ENCODE peak calls at places on chromosomes 11 and 22, in eight cellular contexts. One of them, this sample, is unnamed.

GRCh38 chr11:6362185-6362867 is 27.9 kb upstream of the SMPD1 start:
- DNase-seq in NCI-H2171: no peak
- DNase-seq in kidney epithelial cell: no peak
- DNase-seq in substantia nigra: no peak
- DNase-seq in activated effector memory CD4-positive, alpha-beta T cell treated with anti-CD3 and anti-CD28 coated beads, Interleukin-2, amount 50 U/mL, for 16 hours: no peak
- DNase-seq in stimulated activated CD8-positive, alpha-beta memory T cell treated with anti-CD3 and anti-CD28 coated beads, Interleukin-7, amount 100 ng/mL, for 24 hours: no peak
- DNase-seq in GOT3: no peak
- DNase-seq in activated T-cell treated with anti-CD3 and anti-CD28 coated beads for 1 hour: no peak
- DNase-seq in this sample: no peak

GRCh38 chr22:20937031-20937793 is 20.0 kb downstream of the CRKL start:
- DNase-seq in NCI-H2171: no peak
- DNase-seq in kidney epithelial cell: no peak
- DNase-seq in substantia nigra: no peak
- DNase-seq in activated effector memory CD4-positive, alpha-beta T cell treated with anti-CD3 and anti-CD28 coated beads, Interleukin-2, amount 50 U/mL, for 16 hours: no peak
- DNase-seq in stimulated activated CD8-positive, alpha-beta memory T cell treated with anti-CD3 and anti-CD28 coated beads, Interleukin-7, amount 100 ng/mL, for 24 hours: no peak
- DNase-seq in GOT3: no peak
- DNase-seq in activated T-cell treated with anti-CD3 and anti-CD28 coated beads for 1 hour: no peak
- DNase-seq in this sample: no peak

GRCh38 chr11:12433571-12434061 is 56.2 kb downstream of the PARVA start:
- DNase-seq in NCI-H2171: no peak
- DNase-seq in kidney epithelial cell: no peak
- DNase-seq in substantia nigra: no peak
- DNase-seq in activated effector memory CD4-positive, alpha-beta T cell treated with anti-CD3 and anti-CD28 coated beads, Interleukin-2, amount 50 U/mL, for 16 hours: no peak
- DNase-seq in stimulated activated CD8-positive, alpha-beta memory T cell treated with anti-CD3 and anti-CD28 coated beads, Interleukin-7, amount 100 ng/mL, for 24 hours: no peak
- DNase-seq in GOT3: no peak
- DNase-seq in activated T-cell treated with anti-CD3 and anti-CD28 coated beads for 1 hour: no peak
- DNase-seq in this sample: no peak

GRCh38 chr11:95699631-95700470 is 89.7 kb downstream of the FAM76B start:
- DNase-seq in NCI-H2171: no peak
- DNase-seq in kidney epithelial cell: no peak
- DNase-seq in substantia nigra: no peak
- DNase-seq in activated effector memory CD4-positive, alpha-beta T cell treated with anti-CD3 and anti-CD28 coated beads, Interleukin-2, amount 50 U/mL, for 16 hours: no peak
- DNase-seq in stimulated activated CD8-positive, alpha-beta memory T cell treated with anti-CD3 and anti-CD28 coated beads, Interleukin-7, amount 100 ng/mL, for 24 hours: no peak
- DNase-seq in GOT3: no peak
- DNase-seq in activated T-cell treated with anti-CD3 and anti-CD28 coated beads for 1 hour: no peak
- DNase-seq in this sample: no peak

GRCh38 chr11:111532365-111532709 is 8.2 kb upstream of the LAYN start:
- DNase-seq in NCI-H2171: no peak
- DNase-seq in kidney epithelial cell: no peak
- DNase-seq in substantia nigra: no peak
- DNase-seq in activated effector memory CD4-positive, alpha-beta T cell treated with anti-CD3 and anti-CD28 coated beads, Interleukin-2, amount 50 U/mL, for 16 hours: no peak
- DNase-seq in stimulated activated CD8-positive, alpha-beta memory T cell treated with anti-CD3 and anti-CD28 coated beads, Interleukin-7, amount 100 ng/mL, for 24 hours: no peak
- DNase-seq in GOT3: no peak
- DNase-seq in activated T-cell treated with anti-CD3 and anti-CD28 coated beads for 1 hour: no peak
- DNase-seq in this sample: no peak

GRCh38 chr11:8234425-8234821 is 29.3 kb downstream of the LMO1 start:
- DNase-seq in NCI-H2171: no peak
- DNase-seq in kidney epithelial cell: no peak
- DNase-seq in substantia nigra: no peak
- DNase-seq in activated effector memory CD4-positive, alpha-beta T cell treated with anti-CD3 and anti-CD28 coated beads, Interleukin-2, amount 50 U/mL, for 16 hours: no peak
- DNase-seq in stimulated activated CD8-positive, alpha-beta memory T cell treated with anti-CD3 and anti-CD28 coated beads, Interleukin-7, amount 100 ng/mL, for 24 hours: no peak
- DNase-seq in GOT3: no peak
- DNase-seq in activated T-cell treated with anti-CD3 and anti-CD28 coated beads for 1 hour: no peak
- DNase-seq in this sample: no peak

GRCh38 chr22:26615149-26615548 is 2.7 kb downstream of the CRYBB1 start:
- DNase-seq in NCI-H2171: peak
- DNase-seq in kidney epithelial cell: no peak
- DNase-seq in substantia nigra: no peak
- DNase-seq in activated effector memory CD4-positive, alpha-beta T cell treated with anti-CD3 and anti-CD28 coated beads, Interleukin-2, amount 50 U/mL, for 16 hours: no peak
- DNase-seq in stimulated activated CD8-positive, alpha-beta memory T cell treated with anti-CD3 and anti-CD28 coated beads, Interleukin-7, amount 100 ng/mL, for 24 hours: no peak
- DNase-seq in GOT3: no peak
- DNase-seq in activated T-cell treated with anti-CD3 and anti-CD28 coated beads for 1 hour: no peak
- DNase-seq in this sample: no peak

GRCh38 chr22:44026630-44027511 is 2.8 kb downstream of the PARVB start:
- DNase-seq in NCI-H2171: no peak
- DNase-seq in kidney epithelial cell: no peak
- DNase-seq in substantia nigra: peak
- DNase-seq in activated effector memory CD4-positive, alpha-beta T cell treated with anti-CD3 and anti-CD28 coated beads, Interleukin-2, amount 50 U/mL, for 16 hours: peak
- DNase-seq in stimulated activated CD8-positive, alpha-beta memory T cell treated with anti-CD3 and anti-CD28 coated beads, Interleukin-7, amount 100 ng/mL, for 24 hours: peak
- DNase-seq in GOT3: no peak
- DNase-seq in activated T-cell treated with anti-CD3 and anti-CD28 coated beads for 1 hour: peak
- DNase-seq in this sample: no peak

GRCh38 chr22:37918580-37919274 is 12.6 kb downstream of the MICALL1 start:
- DNase-seq in NCI-H2171: no peak
- DNase-seq in kidney epithelial cell: no peak
- DNase-seq in substantia nigra: no peak
- DNase-seq in activated effector memory CD4-positive, alpha-beta T cell treated with anti-CD3 and anti-CD28 coated beads, Interleukin-2, amount 50 U/mL, for 16 hours: no peak
- DNase-seq in stimulated activated CD8-positive, alpha-beta memory T cell treated with anti-CD3 and anti-CD28 coated beads, Interleukin-7, amount 100 ng/mL, for 24 hours: no peak
- DNase-seq in GOT3: no peak
- DNase-seq in activated T-cell treated with anti-CD3 and anti-CD28 coated beads for 1 hour: no peak
- DNase-seq in this sample: no peak

GRCh38 chr22:42188808-42189447 is 58.3 kb upstream of the CYP2D6 start:
- DNase-seq in NCI-H2171: no peak
- DNase-seq in kidney epithelial cell: peak
- DNase-seq in substantia nigra: no peak
- DNase-seq in activated effector memory CD4-positive, alpha-beta T cell treated with anti-CD3 and anti-CD28 coated beads, Interleukin-2, amount 50 U/mL, for 16 hours: no peak
- DNase-seq in stimulated activated CD8-positive, alpha-beta memory T cell treated with anti-CD3 and anti-CD28 coated beads, Interleukin-7, amount 100 ng/mL, for 24 hours: no peak
- DNase-seq in GOT3: no peak
- DNase-seq in activated T-cell treated with anti-CD3 and anti-CD28 coated beads for 1 hour: no peak
- DNase-seq in this sample: no peak

GRCh38 chr22:44920183-44920582 is 89.6 kb downstream of the PHF21B start:
- DNase-seq in NCI-H2171: no peak
- DNase-seq in kidney epithelial cell: no peak
- DNase-seq in substantia nigra: no peak
- DNase-seq in activated effector memory CD4-positive, alpha-beta T cell treated with anti-CD3 and anti-CD28 coated beads, Interleukin-2, amount 50 U/mL, for 16 hours: no peak
- DNase-seq in stimulated activated CD8-positive, alpha-beta memory T cell treated with anti-CD3 and anti-CD28 coated beads, Interleukin-7, amount 100 ng/mL, for 24 hours: no peak
- DNase-seq in GOT3: no peak
- DNase-seq in activated T-cell treated with anti-CD3 and anti-CD28 coated beads for 1 hour: no peak
- DNase-seq in this sample: no peak

GRCh38 chr11:78535920-78536319 is 38.7 kb downstream of the NARS2 start:
- DNase-seq in NCI-H2171: no peak
- DNase-seq in kidney epithelial cell: no peak
- DNase-seq in substantia nigra: no peak
- DNase-seq in activated effector memory CD4-positive, alpha-beta T cell treated with anti-CD3 and anti-CD28 coated beads, Interleukin-2, amount 50 U/mL, for 16 hours: no peak
- DNase-seq in stimulated activated CD8-positive, alpha-beta memory T cell treated with anti-CD3 and anti-CD28 coated beads, Interleukin-7, amount 100 ng/mL, for 24 hours: no peak
- DNase-seq in GOT3: no peak
- DNase-seq in activated T-cell treated with anti-CD3 and anti-CD28 coated beads for 1 hour: no peak
- DNase-seq in this sample: no peak

GRCh38 chr11:95764267-95764898 is 25.2 kb downstream of the FAM76B start:
- DNase-seq in NCI-H2171: peak
- DNase-seq in kidney epithelial cell: no peak
- DNase-seq in substantia nigra: no peak
- DNase-seq in activated effector memory CD4-positive, alpha-beta T cell treated with anti-CD3 and anti-CD28 coated beads, Interleukin-2, amount 50 U/mL, for 16 hours: no peak
- DNase-seq in stimulated activated CD8-positive, alpha-beta memory T cell treated with anti-CD3 and anti-CD28 coated beads, Interleukin-7, amount 100 ng/mL, for 24 hours: no peak
- DNase-seq in GOT3: no peak
- DNase-seq in activated T-cell treated with anti-CD3 and anti-CD28 coated beads for 1 hour: no peak
- DNase-seq in this sample: no peak

GRCh38 chr11:59981106-59981770 is 17.4 kb downstream of the OOSP4A start:
- DNase-seq in NCI-H2171: no peak
- DNase-seq in kidney epithelial cell: no peak
- DNase-seq in substantia nigra: no peak
- DNase-seq in activated effector memory CD4-positive, alpha-beta T cell treated with anti-CD3 and anti-CD28 coated beads, Interleukin-2, amount 50 U/mL, for 16 hours: no peak
- DNase-seq in stimulated activated CD8-positive, alpha-beta memory T cell treated with anti-CD3 and anti-CD28 coated beads, Interleukin-7, amount 100 ng/mL, for 24 hours: no peak
- DNase-seq in GOT3: no peak
- DNase-seq in activated T-cell treated with anti-CD3 and anti-CD28 coated beads for 1 hour: no peak
- DNase-seq in this sample: no peak

GRCh38 chr11:88507771-88508557 is 170.4 kb upstream of the CTSC start:
- DNase-seq in NCI-H2171: no peak
- DNase-seq in kidney epithelial cell: no peak
- DNase-seq in substantia nigra: no peak
- DNase-seq in activated effector memory CD4-positive, alpha-beta T cell treated with anti-CD3 and anti-CD28 coated beads, Interleukin-2, amount 50 U/mL, for 16 hours: no peak
- DNase-seq in stimulated activated CD8-positive, alpha-beta memory T cell treated with anti-CD3 and anti-CD28 coated beads, Interleukin-7, amount 100 ng/mL, for 24 hours: no peak
- DNase-seq in GOT3: no peak
- DNase-seq in activated T-cell treated with anti-CD3 and anti-CD28 coated beads for 1 hour: no peak
- DNase-seq in this sample: no peak

GRCh38 chr22:39129081-39129480 is 23.4 kb downstream of the CBX7 start:
- DNase-seq in NCI-H2171: no peak
- DNase-seq in kidney epithelial cell: no peak
- DNase-seq in substantia nigra: no peak
- DNase-seq in activated effector memory CD4-positive, alpha-beta T cell treated with anti-CD3 and anti-CD28 coated beads, Interleukin-2, amount 50 U/mL, for 16 hours: peak
- DNase-seq in stimulated activated CD8-positive, alpha-beta memory T cell treated with anti-CD3 and anti-CD28 coated beads, Interleukin-7, amount 100 ng/mL, for 24 hours: no peak
- DNase-seq in GOT3: no peak
- DNase-seq in activated T-cell treated with anti-CD3 and anti-CD28 coated beads for 1 hour: no peak
- DNase-seq in this sample: no peak

GRCh38 chr11:46120711-46121327 is 435 bp downstream of the PHF21A start:
- DNase-seq in NCI-H2171: peak
- DNase-seq in kidney epithelial cell: peak
- DNase-seq in substantia nigra: no peak
- DNase-seq in activated effector memory CD4-positive, alpha-beta T cell treated with anti-CD3 and anti-CD28 coated beads, Interleukin-2, amount 50 U/mL, for 16 hours: no peak
- DNase-seq in stimulated activated CD8-positive, alpha-beta memory T cell treated with anti-CD3 and anti-CD28 coated beads, Interleukin-7, amount 100 ng/mL, for 24 hours: no peak
- DNase-seq in GOT3: peak
- DNase-seq in activated T-cell treated with anti-CD3 and anti-CD28 coated beads for 1 hour: no peak
- DNase-seq in this sample: no peak

GRCh38 chr22:32619614-32620426 is 145.2 kb downstream of the FBXO7 start:
- DNase-seq in NCI-H2171: no peak
- DNase-seq in kidney epithelial cell: no peak
- DNase-seq in substantia nigra: no peak
- DNase-seq in activated effector memory CD4-positive, alpha-beta T cell treated with anti-CD3 and anti-CD28 coated beads, Interleukin-2, amount 50 U/mL, for 16 hours: no peak
- DNase-seq in stimulated activated CD8-positive, alpha-beta memory T cell treated with anti-CD3 and anti-CD28 coated beads, Interleukin-7, amount 100 ng/mL, for 24 hours: no peak
- DNase-seq in GOT3: no peak
- DNase-seq in activated T-cell treated with anti-CD3 and anti-CD28 coated beads for 1 hour: no peak
- DNase-seq in this sample: no peak